ENCODE peak calls at places on chromosomes 6 and 20, in ten cellular contexts. F, G, U, C, W, J, L, Y, H and O are unnamed samples.

GRCh38 chr6:25446815-25447569 is 167.8 kb downstream of the CARMIL1 start:
- DNase-seq in F (no peak), G (no peak), U (no peak), C (no peak), W (no peak), J (no peak), L (no peak), Y (no peak), H (no peak), O (no peak)

GRCh38 chr20:2771631-2772080 is 28.8 kb downstream of the CPXM1 start:
- DNase-seq in F (no peak), G (no peak), U (no peak), C (no peak), W (no peak), J (no peak), L (no peak), Y (no peak), H (no peak), O (no peak)

GRCh38 chr20:37733416-37733815 is 39.6 kb downstream of the CTNNBL1 start:
- DNase-seq in F (no peak), G (no peak), U (no peak), C (no peak), W (no peak), J (no peak), L (no peak), Y (no peak), H (no peak), O (no peak)

GRCh38 chr6:44247338-44248302 is 719 bp downstream of the HSP90AB1 start:
- DNase-seq in F (peak), G (peak), U (peak), C (peak), W (peak), J (peak), L (peak), Y (no peak), H (no peak), O (no peak)

GRCh38 chr6:35024601-35025054 is 116.5 kb downstream of the TCP11 start:
- DNase-seq in F (peak), G (peak), U (peak), C (no peak), W (no peak), J (peak), L (no peak), Y (peak), H (no peak), O (no peak)

GRCh38 chr6:132961610-132962009 is 147.2 kb downstream of the RPS12 start:
- DNase-seq in F (no peak), G (no peak), U (no peak), C (no peak), W (no peak), J (no peak), L (no peak), Y (no peak), H (no peak), O (no peak)

GRCh38 chr20:25273541-25274358 is 25.9 kb downstream of the PYGB start:
- DNase-seq in F (no peak), G (peak), U (peak), C (no peak), W (no peak), J (no peak), L (no peak), Y (no peak), H (no peak), O (no peak)

GRCh38 chr20:25299801-25300200 is 51.9 kb downstream of the PYGB start:
- DNase-seq in F (no peak), G (no peak), U (no peak), C (no peak), W (no peak), J (peak), L (no peak), Y (peak), H (no peak), O (no peak)

GRCh38 chr20:43800186-43800585 is 73.4 kb upstream of the GTSF1L start:
- DNase-seq in F (no peak), G (no peak), U (no peak), C (no peak), W (no peak), J (no peak), L (no peak), Y (no peak), H (no peak), O (no peak)

GRCh38 chr20:23118766-23119165 is 32.6 kb upstream of the CD93 start:
- DNase-seq in F (no peak), G (no peak), U (no peak), C (no peak), W (no peak), J (no peak), L (no peak), Y (no peak), H (no peak), O (no peak)

GRCh38 chr6:77264970-77265369 is 198.3 kb downstream of the HTR1B start:
- DNase-seq in F (no peak), G (no peak), U (no peak), C (no peak), W (no peak), J (no peak), L (no peak), Y (no peak), H (no peak), O (no peak)

GRCh38 chr6:150143521-150144293 is 863 bp downstream of the PPP1R14C start:
- DNase-seq in F (no peak), G (no peak), U (no peak), C (no peak), W (no peak), J (no peak), L (no peak), Y (no peak), H (peak), O (no peak)

GRCh38 chr20:45822863-45823262 is 4.2 kb downstream of the TNNC2 start:
- DNase-seq in F (no peak), G (no peak), U (peak), C (no peak), W (no peak), J (peak), L (no peak), Y (no peak), H (no peak), O (no peak)

GRCh38 chr6:68728124-68728523 is 93.0 kb downstream of the ADGRB3 start:
- DNase-seq in F (peak), G (no peak), U (no peak), C (no peak), W (no peak), J (no peak), L (no peak), Y (no peak), H (no peak), O (no peak)

GRCh38 chr20:59177266-59178250 is 13.9 kb downstream of the ZNF831 start:
- DNase-seq in F (no peak), G (no peak), U (no peak), C (no peak), W (no peak), J (no peak), L (no peak), Y (no peak), H (no peak), O (no peak)

GRCh38 chr6:144477396-144477795 is 192.3 kb downstream of the UTRN start:
- DNase-seq in F (peak), G (no peak), U (no peak), C (no peak), W (no peak), J (peak), L (no peak), Y (no peak), H (no peak), O (no peak)

GRCh38 chr6:39051399-39052122 is 3.0 kb downstream of the GLP1R start:
- DNase-seq in F (no peak), G (no peak), U (no peak), C (no peak), W (no peak), J (no peak), L (no peak), Y (no peak), H (no peak), O (no peak)

GRCh38 chr6:106537662-106538061 is 91.6 kb downstream of the RTN4IP1 start:
- DNase-seq in F (no peak), G (no peak), U (no peak), C (no peak), W (no peak), J (no peak), L (no peak), Y (no peak), H (no peak), O (no peak)

GRCh38 chr6:127300411-127300810 is 33.7 kb downstream of the RNF146 start:
- DNase-seq in F (peak), G (no peak), U (no peak), C (no peak), W (no peak), J (peak), L (no peak), Y (peak), H (no peak), O (no peak)

GRCh38 chr6:22222469-22222868 is 74.4 kb downstream of the PRL start:
- DNase-seq in F (no peak), G (no peak), U (no peak), C (no peak), W (no peak), J (no peak), L (no peak), Y (no peak), H (no peak), O (no peak)

GRCh38 chr6:156028310-156029131 is 572.9 kb upstream of the NOX3 start:
- DNase-seq in F (no peak), G (no peak), U (no peak), C (no peak), W (no peak), J (peak), L (no peak), Y (no peak), H (no peak), O (no peak)

GRCh38 chr6:73879894-73880293 is 183.9 kb downstream of the CD109 start:
- DNase-seq in F (no peak), G (no peak), U (no peak), C (no peak), W (no peak), J (no peak), L (no peak), Y (no peak), H (no peak), O (no peak)

GRCh38 chr6:501891-502601 is 110.5 kb downstream of the IRF4 start:
- DNase-seq in F (no peak), G (no peak), U (no peak), C (no peak), W (peak), J (no peak), L (peak), Y (no peak), H (no peak), O (no peak)

GRCh38 chr20:61658563-61658962 is 406.5 kb downstream of the CDH4 start:
- DNase-seq in F (no peak), G (no peak), U (no peak), C (no peak), W (no peak), J (no peak), L (no peak), Y (no peak), H (no peak), O (no peak)

GRCh38 chr6:169319561-169319960 is 65.9 kb upstream of the THBS2 start:
- DNase-seq in F (no peak), G (no peak), U (no peak), C (no peak), W (no peak), J (no peak), L (no peak), Y (no peak), H (no peak), O (no peak)

GRCh38 chr6:53539561-53539960 is 5.3 kb downstream of the GCLC start:
- DNase-seq in F (no peak), G (no peak), U (no peak), C (no peak), W (no peak), J (no peak), L (no peak), Y (no peak), H (no peak), O (no peak)

GRCh38 chr6:32195652-32195901 is 3.1 kb upstream of the GPSM3 start:
- DNase-seq in F (peak), G (peak), U (peak), C (peak), W (peak), J (peak), L (peak), Y (peak), H (peak), O (peak)

GRCh38 chr20:48787861-48788375 is 39.9 kb downstream of the PREX1 start:
- DNase-seq in F (peak), G (no peak), U (no peak), C (no peak), W (no peak), J (peak), L (no peak), Y (peak), H (no peak), O (peak)

GRCh38 chr6:15297895-15298590 is 52.2 kb downstream of the JARID2 start:
- DNase-seq in F (peak), G (no peak), U (no peak), C (no peak), W (no peak), J (no peak), L (no peak), Y (no peak), H (no peak), O (no peak)

GRCh38 chr6:37480118-37480736 is 19.5 kb downstream of the CCDC167 start:
- DNase-seq in F (no peak), G (no peak), U (no peak), C (no peak), W (no peak), J (no peak), L (no peak), Y (no peak), H (no peak), O (no peak)

GRCh38 chr6:69915346-69915745 is 49.0 kb downstream of the COL19A1 start:
- DNase-seq in F (peak), G (no peak), U (no peak), C (no peak), W (no peak), J (no peak), L (no peak), Y (no peak), H (no peak), O (no peak)

GRCh38 chr6:30682181-30683117 is 4.0 kb downstream of the PPP1R18 start:
- DNase-seq in F (peak), G (peak), U (peak), C (peak), W (peak), J (peak), L (peak), Y (peak), H (no peak), O (peak)

GRCh38 chr6:38016824-38017223 is 197.3 kb downstream of the ZFAND3 start:
- DNase-seq in F (no peak), G (peak), U (no peak), C (no peak), W (no peak), J (no peak), L (no peak), Y (no peak), H (no peak), O (no peak)

GRCh38 chr6:123808556-123808955 is 4.9 kb downstream of the NKAIN2 start:
- DNase-seq in F (no peak), G (peak), U (no peak), C (no peak), W (no peak), J (no peak), L (no peak), Y (no peak), H (no peak), O (no peak)